ENCODE peak calls at places on chromosome 18, in nine cellular contexts. V is HCT116, B is neuronal stem cell, U is choroid plexus epithelial cell, K is fibroblast of mammary gland, P is AG10803, I is heart right ventricle, D is PC-9, L is cardiac fibroblast. Z is an unnamed sample.
A peak's percentile ranks its signal among the peaks of the same experiment; 100 is the strongest.

GRCh38 chr18:23238152-23238531 is 102.9 kb downstream of the CABLES1 start:
- DNase-seq in D (no peak), K (peak; percentile 92), U (peak; percentile 69), B (no peak), V (no peak), I (peak; percentile 51), P (peak; percentile 91), L (peak; percentile 91), Z (peak; percentile 82)

GRCh38 chr18:61833387-61833786 is 59.4 kb downstream of the RNF152 start:
- DNase-seq in V (no peak), B (no peak), L (peak; percentile 80), U (peak; percentile 89), D (no peak), K (peak; percentile 34), I (no peak), P (peak; percentile 30), Z (peak; percentile 85)

GRCh38 chr18:43314931-43315330 is 37.6 kb upstream of the SYT4 start:
- DNase-seq in D (no peak), V (no peak), I (no peak), P (no peak), B (no peak), U (peak; percentile 1), K (no peak), L (peak; percentile 22), Z (no peak)

GRCh38 chr18:55239764-55240163 is 280.5 kb upstream of the CCDC68 start:
- DNase-seq in V (no peak), B (no peak), I (no peak), K (no peak), L (no peak), D (no peak), P (no peak), U (no peak), Z (no peak)

GRCh38 chr18:24995738-24996137 is 356.2 kb downstream of the ZNF521 start:
- DNase-seq in K (peak; percentile 70), D (no peak), B (no peak), U (no peak), L (no peak), P (peak; percentile 67), I (no peak), V (no peak), Z (peak; percentile 74)

GRCh38 chr18:10851824-10852225 is 297.5 kb downstream of the PIEZO2 start:
- DNase-seq in V (peak; percentile 27), I (no peak), L (peak; percentile 79), U (peak; percentile 88), B (peak; percentile 35), K (peak; percentile 67), D (no peak), P (peak; percentile 58), Z (peak; percentile 14)

GRCh38 chr18:2108581-2108980 is 462.7 kb downstream of the METTL4 start:
- DNase-seq in L (no peak), K (peak; percentile 4), B (no peak), P (peak; percentile 56), I (no peak), U (peak; percentile 17), V (no peak), D (no peak), Z (peak; percentile 10)

GRCh38 chr18:13161276-13161899 is 57.2 kb upstream of the LDLRAD4 start:
- DNase-seq in V (no peak), B (no peak), P (no peak), I (no peak), L (no peak), D (no peak), K (no peak), U (no peak), Z (no peak)

GRCh38 chr18:55116855-55117254 is 157.6 kb upstream of the CCDC68 start:
- DNase-seq in U (no peak), D (no peak), V (no peak), B (no peak), L (no peak), I (no peak), P (peak; percentile 80), K (peak; percentile 18), Z (peak; percentile 40)

GRCh38 chr18:24987271-24987932 is 364.6 kb downstream of the ZNF521 start:
- DNase-seq in B (peak; percentile 11), I (peak; percentile 28), K (peak; percentile 59), P (peak; percentile 59), L (no peak), D (no peak), V (no peak), U (no peak), Z (peak; percentile 62)

GRCh38 chr18:8841781-8842485 is 136.6 kb downstream of the MTCL1 start:
- DNase-seq in L (peak; percentile 12), U (peak; percentile 34), P (peak; percentile 36), K (no peak), I (no peak), V (no peak), D (peak; percentile 31), B (no peak), Z (no peak)

GRCh38 chr18:57649536-57650495 is 28.2 kb upstream of the NARS1 start:
- DNase-seq in I (no peak), B (no peak), V (no peak), K (peak; percentile 97), U (peak; percentile 84), D (no peak), L (peak; percentile 94), P (peak; percentile 85), Z (peak; percentile 81)

GRCh38 chr18:77749189-77749588 is 499.5 kb downstream of the GALR1 start:
- DNase-seq in K (peak; percentile 2), B (no peak), I (no peak), P (no peak), D (peak; percentile 2), L (peak; percentile 1), V (no peak), U (peak; percentile 4), Z (no peak)

GRCh38 chr18:24567199-24567598 is 106.8 kb downstream of the HRH4 start:
- DNase-seq in P (peak; percentile 7), L (peak; percentile 23), I (no peak), D (no peak), U (no peak), B (no peak), V (no peak), K (peak; percentile 27), Z (no peak)

GRCh38 chr18:908631-909621 is 4.3 kb downstream of the ADCYAP1 start:
- DNase-seq in L (peak; percentile 10), U (no peak), V (no peak), B (no peak), P (no peak), I (no peak), K (no peak), D (no peak), Z (peak; percentile 9)

GRCh38 chr18:22210331-22210754 is 41.0 kb downstream of the GATA6 start:
- DNase-seq in K (peak; percentile 56), I (no peak), U (peak; percentile 68), V (no peak), P (peak; percentile 24), B (no peak), D (no peak), L (peak; percentile 55), Z (peak; percentile 11)

GRCh38 chr18:32670727-32671126 is 102.1 kb downstream of the KLHL14 start:
- DNase-seq in P (no peak), K (no peak), U (no peak), L (no peak), I (no peak), V (no peak), B (no peak), D (no peak), Z (no peak)

GRCh38 chr18:42339324-42339723 is 384.3 kb downstream of the PIK3C3 start:
- DNase-seq in D (no peak), U (no peak), K (no peak), P (no peak), B (no peak), I (no peak), V (no peak), L (no peak), Z (no peak)

GRCh38 chr18:46068763-46069162 is 3.3 kb downstream of the PSTPIP2 start:
- DNase-seq in P (no peak), I (no peak), U (no peak), V (no peak), B (no peak), D (no peak), K (no peak), L (no peak), Z (no peak)
- H3K4me3 ChIP-seq in P (no peak overlapping the region), I (no peak overlapping the region), U (no peak overlapping the region), V (no peak overlapping the region), B (no peak overlapping the region), D (no peak overlapping the region), K (no peak overlapping the region), L (no peak overlapping the region), Z (no peak overlapping the region)

GRCh38 chr18:66752733-66753132 is 148.8 kb upstream of the CDH19 start:
- DNase-seq in D (no peak), I (no peak), U (no peak), B (no peak), K (no peak), P (no peak), L (no peak), V (no peak), Z (no peak)
- H3K4me3 ChIP-seq in D (no peak overlapping the region), I (no peak overlapping the region), U (no peak overlapping the region), B (no peak overlapping the region), K (no peak overlapping the region), P (no peak overlapping the region), L (no peak overlapping the region), V (no peak overlapping the region), Z (no peak overlapping the region)

GRCh38 chr18:3620146-3621119 is 170.5 kb downstream of the TGIF1 start:
- DNase-seq in P (no peak), I (no peak), L (no peak), B (no peak), D (no peak), V (no peak), K (no peak), U (no peak), Z (no peak)

GRCh38 chr18:3616744-3617143 is 166.8 kb downstream of the TGIF1 start:
- DNase-seq in P (no peak), L (no peak), K (no peak), I (no peak), B (no peak), U (no peak), D (no peak), V (no peak), Z (no peak)

GRCh38 chr18:3619222-3619621 is 169.2 kb downstream of the TGIF1 start:
- DNase-seq in B (no peak), D (no peak), L (no peak), K (no peak), P (no peak), I (no peak), U (no peak), V (no peak), Z (no peak)

GRCh38 chr18:3616142-3616541 is 166.2 kb downstream of the TGIF1 start:
- DNase-seq in D (no peak), V (no peak), B (no peak), K (no peak), P (no peak), I (no peak), L (no peak), U (no peak), Z (no peak)

DNA sequence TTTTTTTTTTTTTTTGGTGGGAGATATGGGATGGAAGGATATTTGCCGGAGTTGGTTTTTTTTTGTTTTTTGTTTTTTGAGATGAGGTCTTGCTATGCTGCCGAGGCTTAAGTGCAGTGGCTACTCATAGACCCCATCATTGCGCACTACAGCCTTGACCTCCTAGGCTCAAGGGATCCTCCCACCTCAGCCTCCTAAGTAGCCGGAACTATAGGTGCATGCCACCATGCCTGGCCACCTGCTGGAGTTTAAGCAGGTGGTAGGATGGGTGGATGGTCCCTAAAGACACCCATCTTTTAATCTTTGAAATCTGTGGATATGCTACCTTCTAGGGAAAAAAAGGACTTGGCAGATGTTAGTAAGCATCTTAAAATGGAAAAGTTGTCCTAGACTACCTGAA is 169.8 kb downstream of the TGIF1 start:
- DNase-seq in I (no peak), P (no peak), B (no peak), U (no peak), K (no peak), D (no peak), L (no peak), V (no peak), Z (no peak)
- H3K4me3 ChIP-seq in I (no peak overlapping the region), P (no peak overlapping the region), B (no peak overlapping the region), U (no peak overlapping the region), K (no peak overlapping the region), D (no peak overlapping the region), L (no peak overlapping the region), V (no peak overlapping the region), Z (no peak overlapping the region)

GRCh38 chr18:39168723-39169122 is 1603.1 kb upstream of the CELF4 start:
- DNase-seq in L (no peak), I (no peak), B (no peak), K (no peak), D (no peak), V (no peak), U (no peak), P (no peak), Z (no peak)
- H3K4me3 ChIP-seq in L (no peak overlapping the region), I (no peak overlapping the region), B (no peak overlapping the region), K (no peak overlapping the region), D (no peak overlapping the region), V (no peak overlapping the region), U (no peak overlapping the region), P (no peak overlapping the region), Z (no peak overlapping the region)